ENCODE peak calls at places on chromosomes 7 and 10, in five cellular contexts. X, C, P, M and D are unnamed samples.

GRCh38 chr10:124705021-124705740 is 39.0 kb downstream of the FAM53B start:
- DNase-seq in C (peak), M (peak), X (no peak), P (no peak), D (no peak)

GRCh38 chr7:143485500-143485899 is 7.8 kb downstream of the TAS2R41 start:
- DNase-seq in X (no peak), C (no peak), P (no peak), M (no peak), D (no peak)

GRCh38 chr7:43076189-43076605 is 36.2 kb upstream of the HECW1 start:
- DNase-seq in X (peak), P (no peak), M (no peak), C (peak), D (peak)

GRCh38 chr7:40859076-40859475 is 724.3 kb downstream of the SUGCT start:
- DNase-seq in M (no peak), C (no peak), P (no peak), X (no peak), D (no peak)

GRCh38 chr10:78830062-78830974 is 238.4 kb upstream of the ZMIZ1 start:
- DNase-seq in X (no peak), C (no peak), M (no peak), P (no peak), D (no peak)

GRCh38 chr7:131010714-131011436 is 276.9 kb upstream of the KLF14 start:
- DNase-seq in C (no peak), P (no peak), X (no peak), M (no peak), D (peak)

GRCh38 chr10:75019360-75019759 is 92.1 kb upstream of the SAMD8 start:
- DNase-seq in M (no peak), P (no peak), X (peak), C (no peak), D (no peak)

GRCh38 chr10:34638405-34639054 is 176.6 kb downstream of the PARD3 start:
- DNase-seq in C (peak), M (peak), X (peak), P (peak), D (peak)

GRCh38 chr7:92071032-92071431 is 63.2 kb downstream of the CYP51A1 start:
- DNase-seq in P (no peak), X (no peak), M (no peak), C (no peak), D (no peak)

GRCh38 chr7:69190738-69191137 is 407.5 kb upstream of the AUTS2 start:
- DNase-seq in X (no peak), C (no peak), M (no peak), P (no peak), D (no peak)

GRCh38 chr10:127168251-127168650 is 28.1 kb downstream of the INSYN2A start:
- DNase-seq in X (no peak), C (no peak), M (no peak), P (no peak), D (no peak)

GRCh38 chr7:135774284-135774683 is 25.7 kb upstream of the FAM180A start:
- DNase-seq in X (no peak), P (peak), M (no peak), C (no peak), D (no peak)

GRCh38 chr10:117186832-117187615 is 10.3 kb upstream of the KCNK18 start:
- DNase-seq in P (no peak), X (no peak), C (no peak), M (no peak), D (no peak)

GRCh38 chr10:70560511-70560931 is 42.0 kb downstream of the PRF1 start:
- DNase-seq in P (no peak), C (no peak), X (no peak), M (peak), D (no peak)

GRCh38 chr10:90621577-90621976 is 236.3 kb downstream of the HTR7 start:
- DNase-seq in X (no peak), M (peak), C (no peak), P (no peak), D (no peak)

GRCh38 chr10:124653811-124654651 is 90.1 kb downstream of the FAM53B start:
- DNase-seq in M (no peak), P (no peak), X (no peak), C (no peak), D (no peak)

DNA sequence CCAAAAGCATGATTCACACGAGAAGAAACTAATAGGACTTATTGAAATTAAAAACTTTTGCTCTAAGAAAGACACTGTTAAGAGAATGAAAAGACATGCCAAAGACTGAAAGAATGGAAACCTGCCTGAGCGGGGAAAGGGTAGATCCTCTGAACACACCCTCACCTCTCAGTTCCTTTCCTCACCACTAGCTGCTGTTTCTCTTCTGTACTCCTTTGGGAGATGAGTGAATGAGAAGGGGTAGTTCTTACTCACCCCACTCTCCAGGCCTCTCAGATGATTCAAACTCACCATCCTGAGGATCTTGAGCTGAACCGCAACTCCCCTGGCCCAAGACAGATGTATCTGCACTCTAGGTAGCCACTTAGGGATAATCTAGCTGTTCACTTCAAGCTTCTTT is 41.9 kb downstream of the IQUB start:
- DNase-seq in X (no peak), M (no peak), P (no peak), C (no peak), D (no peak)
- TF ChIP-seq CTCF in X (no peak), M (no peak), P (no peak), C (no peak), D (no peak)

GRCh38 chr7:155398944-155399343 is 59.0 kb upstream of the EN2 start:
- DNase-seq in M (no peak), X (no peak), C (peak), P (no peak), D (no peak)
- TF ChIP-seq CTCF in M (no peak), X (no peak), C (peak), P (no peak), D (no peak)

DNA sequence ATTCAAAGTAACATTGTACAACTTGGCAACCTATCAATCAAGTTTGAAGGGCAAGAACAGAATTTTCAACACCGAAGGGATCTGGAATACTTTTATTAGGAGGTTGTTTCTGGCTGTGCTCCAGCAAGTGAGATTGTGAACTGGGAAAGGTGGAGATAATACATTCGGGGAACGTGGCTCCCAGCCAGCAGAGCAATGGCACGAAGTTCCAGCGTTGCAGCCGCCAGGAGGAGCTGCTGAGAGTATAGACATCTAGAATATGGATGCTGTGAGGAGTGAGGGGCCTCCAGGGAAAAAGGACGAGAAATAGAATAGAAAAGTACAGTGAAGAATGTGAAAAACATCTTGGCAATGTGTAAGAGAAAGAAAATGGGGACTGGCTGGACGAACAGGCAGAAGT is 69.5 kb downstream of the TCERG1L start:
- DNase-seq in C (no peak), P (no peak), M (peak), X (no peak), D (no peak)
- TF ChIP-seq CTCF in C (peak), P (peak), M (no peak), X (peak), D (peak)

GRCh38 chr7:138520742-138521141 is 60.7 kb downstream of the TRIM24 start:
- DNase-seq in C (no peak), X (no peak), M (no peak), P (no peak), D (no peak)
- TF ChIP-seq CTCF in C (no peak), X (no peak), M (no peak), P (no peak), D (no peak)

GRCh38 chr10:93071674-93072224 is 1.9 kb upstream of the CYP26A1 start:
- DNase-seq in P (no peak), M (peak), X (no peak), C (peak), D (peak)
- TF ChIP-seq CTCF in P (peak), M (no peak), X (no peak), C (no peak), D (no peak)

GRCh38 chr7:832292-832967 is at the start of gene SUN1:
- DNase-seq in M (no peak), X (peak), C (peak), P (peak), D (peak)
- TF ChIP-seq CTCF in M (no peak), X (no peak), C (no peak), P (no peak), D (no peak)

GRCh38 chr7:134016223-134016941 is 110.8 kb upstream of the LRGUK start:
- DNase-seq in C (no peak), M (peak), X (peak), P (peak), D (peak)

GRCh38 chr7:134018321-134018720 is 108.8 kb upstream of the LRGUK start:
- DNase-seq in M (no peak), P (no peak), X (no peak), C (no peak), D (no peak)

GRCh38 chr7:134014935-134015334 is 112.2 kb upstream of the LRGUK start:
- DNase-seq in P (no peak), M (no peak), X (no peak), C (no peak), D (no peak)

GRCh38 chr7:134019251-134019650 is 107.9 kb upstream of the LRGUK start:
- DNase-seq in P (no peak), X (no peak), C (no peak), M (no peak), D (no peak)

DNA sequence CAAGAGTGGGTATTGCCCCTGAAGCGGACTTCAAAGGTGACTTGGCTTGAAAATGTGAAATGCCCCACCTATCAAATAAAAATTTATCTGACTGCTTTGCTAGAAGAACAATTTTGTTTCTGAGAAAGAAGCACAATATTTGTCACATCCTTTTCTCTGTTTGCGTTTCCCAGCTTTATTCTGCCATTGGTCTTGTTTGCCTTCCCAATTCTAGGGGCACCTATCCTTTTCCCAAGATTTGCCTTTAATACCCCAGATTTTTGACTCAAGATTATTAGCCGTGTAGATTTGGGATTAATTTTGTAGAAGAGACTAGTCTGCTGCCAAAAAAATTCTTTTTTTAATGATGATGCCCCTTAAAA is 110.2 kb upstream of the LRGUK start:
- DNase-seq in P (no peak), M (no peak), X (no peak), C (no peak), D (no peak)
- TF ChIP-seq CTCF in P (peak), M (peak), X (no peak), C (peak), D (no peak)

GRCh38 chr7:128697301-128697905 is 25.3 kb downstream of the GARIN1A start:
- DNase-seq in C (peak), M (peak), P (no peak), X (peak), D (peak)
- TF ChIP-seq CTCF in C (peak), M (peak), P (peak), X (no peak), D (no peak)

DNA sequence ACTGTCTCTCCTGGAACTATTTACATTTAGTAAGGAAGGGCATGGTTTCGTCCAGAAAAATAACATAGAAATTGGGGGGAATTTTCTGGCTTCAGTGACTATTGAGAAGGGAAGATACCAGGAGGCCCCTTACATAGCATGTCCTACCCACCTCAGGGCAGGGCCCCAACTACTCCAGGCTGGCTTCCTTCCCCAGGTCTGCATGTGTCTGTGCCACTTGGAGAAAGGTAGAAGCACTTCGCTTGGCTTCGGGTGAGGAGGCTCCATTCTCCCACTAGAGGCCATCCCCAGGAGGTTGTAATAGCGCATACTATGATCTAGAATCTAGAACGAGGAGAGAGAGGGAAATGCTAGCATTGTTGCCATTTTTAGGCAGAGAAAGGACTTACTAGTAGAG is 14.7 kb downstream of the LRGUK start:
- DNase-seq in C (no peak), M (no peak), P (no peak), X (no peak), D (no peak)
- TF ChIP-seq CTCF in C (no peak), M (no peak), P (no peak), X (no peak), D (no peak)

GRCh38 chr7:122902751-122903495 is 16.7 kb upstream of the CADPS2 start:
- DNase-seq in P (no peak), C (no peak), X (no peak), M (no peak), D (no peak)
- TF ChIP-seq CTCF in P (peak), C (no peak), X (no peak), M (no peak), D (no peak)